ENCODE peak calls at places on chromosomes 13 and 19, in four cellular contexts. One of them, this sample, is unnamed. For H3K4me1 and H3K9me3, the result is how much of the 10 kb centered on the place peaks cover.

GRCh38 chr13:106407338-106407737 is 128.1 kb downstream of the EFNB2 start:
- DNase-seq in sigmoid colon: no peak
- DNase-seq in right cardiac atrium: no peak
- DNase-seq in mammary epithelial cell: peak
- DNase-seq in this sample: no peak

GRCh38 chr13:49587311-49587847 is 2.0 kb upstream of the RCBTB1 start:
- DNase-seq in sigmoid colon: no peak
- DNase-seq in right cardiac atrium: no peak
- DNase-seq in mammary epithelial cell: peak
- DNase-seq in this sample: no peak

GRCh38 chr19:8333771-8334457 is 9.1 kb downstream of the KANK3 start:
- DNase-seq in sigmoid colon: no peak
- DNase-seq in right cardiac atrium: no peak
- DNase-seq in mammary epithelial cell: no peak
- DNase-seq in this sample: no peak

GRCh38 chr13:88376762-88377388 is 705.7 kb downstream of the SLITRK5 start:
- DNase-seq in sigmoid colon: no peak
- DNase-seq in right cardiac atrium: no peak
- DNase-seq in mammary epithelial cell: no peak
- DNase-seq in this sample: no peak

GRCh38 chr13:73715114-73715909 is 418.9 kb downstream of the KLF12 start:
- DNase-seq in sigmoid colon: no peak
- DNase-seq in right cardiac atrium: no peak
- DNase-seq in mammary epithelial cell: peak
- DNase-seq in this sample: no peak

GRCh38 chr19:53945441-53945840 is 17.3 kb upstream of the CACNG8 start:
- DNase-seq in sigmoid colon: no peak
- DNase-seq in right cardiac atrium: no peak
- DNase-seq in mammary epithelial cell: peak
- DNase-seq in this sample: no peak

GRCh38 chr13:53782400-53783030 is 753.9 kb downstream of the OLFM4 start:
- DNase-seq in sigmoid colon: no peak
- DNase-seq in right cardiac atrium: no peak
- DNase-seq in mammary epithelial cell: peak
- DNase-seq in this sample: peak

GRCh38 chr13:96065851-96066250 is 12.7 kb upstream of the UGGT2 start:
- DNase-seq in sigmoid colon: no peak
- DNase-seq in right cardiac atrium: no peak
- DNase-seq in mammary epithelial cell: no peak
- DNase-seq in this sample: no peak

GRCh38 chr19:57056972-57057371 is 62.8 kb upstream of the USP29 start:
- DNase-seq in sigmoid colon: peak
- DNase-seq in right cardiac atrium: peak
- DNase-seq in mammary epithelial cell: no peak
- DNase-seq in this sample: no peak

GRCh38 chr19:2695288-2695866 is 7.1 kb downstream of the GNG7 start:
- DNase-seq in sigmoid colon: no peak
- DNase-seq in right cardiac atrium: peak
- DNase-seq in mammary epithelial cell: peak
- DNase-seq in this sample: no peak

GRCh38 chr19:55563261-55563690 is 17.4 kb downstream of the ZNF579 start:
- DNase-seq in sigmoid colon: no peak
- DNase-seq in right cardiac atrium: peak
- DNase-seq in mammary epithelial cell: no peak
- DNase-seq in this sample: no peak

GRCh38 chr19:2532252-2533071 is 56.5 kb downstream of the GADD45B start:
- DNase-seq in sigmoid colon: no peak
- DNase-seq in right cardiac atrium: no peak
- DNase-seq in mammary epithelial cell: peak
- DNase-seq in this sample: no peak

GRCh38 chr13:68608147-68608546 is 1378.0 kb upstream of the PCDH9 start:
- DNase-seq in sigmoid colon: no peak
- DNase-seq in right cardiac atrium: no peak
- DNase-seq in mammary epithelial cell: no peak
- DNase-seq in this sample: no peak

GRCh38 chr13:60335531-60335930 is 61.5 kb upstream of the TDRD3 start:
- DNase-seq in sigmoid colon: no peak
- DNase-seq in right cardiac atrium: no peak
- DNase-seq in mammary epithelial cell: no peak
- DNase-seq in this sample: no peak

GRCh38 chr13:110110783-110111182 is 196.2 kb downstream of the COL4A1 start:
- DNase-seq in sigmoid colon: no peak
- DNase-seq in right cardiac atrium: no peak
- DNase-seq in mammary epithelial cell: no peak
- DNase-seq in this sample: no peak

GRCh38 chr13:101751488-101751887 is 299.0 kb downstream of the ITGBL1 start:
- DNase-seq in sigmoid colon: no peak
- DNase-seq in right cardiac atrium: no peak
- DNase-seq in mammary epithelial cell: peak
- DNase-seq in this sample: no peak

GRCh38 chr19:55585658-55586339 is 5.2 kb upstream of the ZNF579 start:
- DNase-seq in sigmoid colon: peak
- DNase-seq in right cardiac atrium: peak
- DNase-seq in mammary epithelial cell: no peak
- DNase-seq in this sample: no peak

GRCh38 chr13:106569233-106570095 is 1.5 kb upstream of the ARGLU1 start:
- DNase-seq in sigmoid colon: no peak
- DNase-seq in right cardiac atrium: no peak
- DNase-seq in mammary epithelial cell: peak
- DNase-seq in this sample: no peak

GRCh38 chr19:16076958-16077611 is 790 bp downstream of the TPM4 start:
- DNase-seq in sigmoid colon: peak
- DNase-seq in right cardiac atrium: peak
- DNase-seq in mammary epithelial cell: peak
- DNase-seq in this sample: no peak

GRCh38 chr13:34070006-34070405 is 252.1 kb downstream of the RFC3 start:
- DNase-seq in sigmoid colon: no peak
- DNase-seq in right cardiac atrium: no peak
- DNase-seq in mammary epithelial cell: peak
- DNase-seq in this sample: no peak

GRCh38 chr19:39297931-39298634 is 1.9 kb downstream of the IFNL1 start:
- DNase-seq in sigmoid colon: peak
- DNase-seq in right cardiac atrium: no peak
- DNase-seq in mammary epithelial cell: no peak
- DNase-seq in this sample: no peak

GRCh38 chr13:31625115-31625514 is 114.2 kb upstream of the RXFP2 start:
- DNase-seq in sigmoid colon: no peak
- DNase-seq in right cardiac atrium: no peak
- DNase-seq in mammary epithelial cell: no peak
- DNase-seq in this sample: no peak

GRCh38 chr13:50715402-50716146 is 127.9 kb downstream of the DLEU7 start:
- DNase-seq in sigmoid colon: peak
- DNase-seq in right cardiac atrium: peak
- DNase-seq in mammary epithelial cell: no peak
- DNase-seq in this sample: no peak

GRCh38 chr19:40646564-40647254 is 43.7 kb downstream of the NUMBL start:
- DNase-seq in sigmoid colon: no peak
- DNase-seq in right cardiac atrium: peak
- DNase-seq in mammary epithelial cell: peak
- DNase-seq in this sample: no peak

GRCh38 chr13:90890435-90890834 is 457.1 kb upstream of the MIR17HG start:
- DNase-seq in sigmoid colon: no peak
- DNase-seq in right cardiac atrium: no peak
- DNase-seq in mammary epithelial cell: no peak
- DNase-seq in this sample: no peak

GRCh38 chr13:110297011-110297410 is 9.9 kb downstream of the COL4A1 start:
- DNase-seq in sigmoid colon: peak
- DNase-seq in right cardiac atrium: no peak
- DNase-seq in mammary epithelial cell: no peak
- DNase-seq in this sample: no peak

GRCh38 chr19:43438291-43439162 is 23.8 kb downstream of the TEX101 start:
- DNase-seq in sigmoid colon: peak
- DNase-seq in right cardiac atrium: peak
- DNase-seq in mammary epithelial cell: peak
- DNase-seq in this sample: no peak

GRCh38 chr19:11306337-11306736 is 10.4 kb downstream of the TSPAN16 start:
- DNase-seq in sigmoid colon: no peak
- DNase-seq in right cardiac atrium: no peak
- DNase-seq in mammary epithelial cell: no peak
- DNase-seq in this sample: no peak

GRCh38 chr19:10690351-10690781 is 10.9 kb upstream of the QTRT1 start:
- DNase-seq in sigmoid colon: no peak
- DNase-seq in right cardiac atrium: no peak
- DNase-seq in mammary epithelial cell: peak
- DNase-seq in this sample: no peak

GRCh38 chr13:91805605-91806004 is 407.2 kb downstream of the GPC5 start:
- DNase-seq in sigmoid colon: no peak
- DNase-seq in right cardiac atrium: no peak
- DNase-seq in mammary epithelial cell: no peak
- DNase-seq in this sample: no peak

GRCh38 chr19:54422136-54422535 is 6.9 kb downstream of the TTYH1 start:
- DNase-seq in sigmoid colon: no peak
- DNase-seq in right cardiac atrium: no peak
- DNase-seq in mammary epithelial cell: no peak
- DNase-seq in this sample: no peak

GRCh38 chr19:10808937-10809655 is 26.9 kb downstream of the TMED1 start:
- DNase-seq in sigmoid colon: no peak
- DNase-seq in right cardiac atrium: peak
- DNase-seq in mammary epithelial cell: peak
- DNase-seq in this sample: no peak

GRCh38 chr13:69274231-69274630 is 833.4 kb upstream of the ATXN8OS start:
- DNase-seq in sigmoid colon: no peak
- DNase-seq in right cardiac atrium: no peak
- DNase-seq in mammary epithelial cell: no peak
- DNase-seq in this sample: no peak

GRCh38 chr19:5691205-5691929 is 1.3 kb downstream of the RPL36 start:
- DNase-seq in sigmoid colon: peak
- DNase-seq in right cardiac atrium: peak
- DNase-seq in mammary epithelial cell: peak
- DNase-seq in this sample: peak

GRCh38 chr19:5692785-5693194 is 2.7 kb downstream of the RPL36 start:
- DNase-seq in sigmoid colon: no peak
- DNase-seq in right cardiac atrium: peak
- DNase-seq in mammary epithelial cell: no peak
- DNase-seq in this sample: no peak

GRCh38 chr19:5690955-5691204 is 785 bp downstream of the RPL36 start:
- DNase-seq in sigmoid colon: no peak
- DNase-seq in right cardiac atrium: no peak
- DNase-seq in mammary epithelial cell: no peak
- DNase-seq in this sample: peak

GRCh38 chr19:5693195-5694166 is 3.4 kb downstream of the RPL36 start:
- DNase-seq in sigmoid colon: peak
- DNase-seq in right cardiac atrium: peak
- DNase-seq in mammary epithelial cell: peak
- DNase-seq in this sample: no peak

GRCh38 chr19:5691930-5692784 is 2.1 kb downstream of the RPL36 start:
- DNase-seq in sigmoid colon: peak
- DNase-seq in right cardiac atrium: peak
- DNase-seq in mammary epithelial cell: no peak
- DNase-seq in this sample: no peak
- H3K4me3 ChIP-seq in sigmoid colon: no peak
- H3K4me3 ChIP-seq in right cardiac atrium: no peak
- H3K4me3 ChIP-seq in mammary epithelial cell: peak
- H3K4me3 ChIP-seq in this sample: no peak

DNA sequence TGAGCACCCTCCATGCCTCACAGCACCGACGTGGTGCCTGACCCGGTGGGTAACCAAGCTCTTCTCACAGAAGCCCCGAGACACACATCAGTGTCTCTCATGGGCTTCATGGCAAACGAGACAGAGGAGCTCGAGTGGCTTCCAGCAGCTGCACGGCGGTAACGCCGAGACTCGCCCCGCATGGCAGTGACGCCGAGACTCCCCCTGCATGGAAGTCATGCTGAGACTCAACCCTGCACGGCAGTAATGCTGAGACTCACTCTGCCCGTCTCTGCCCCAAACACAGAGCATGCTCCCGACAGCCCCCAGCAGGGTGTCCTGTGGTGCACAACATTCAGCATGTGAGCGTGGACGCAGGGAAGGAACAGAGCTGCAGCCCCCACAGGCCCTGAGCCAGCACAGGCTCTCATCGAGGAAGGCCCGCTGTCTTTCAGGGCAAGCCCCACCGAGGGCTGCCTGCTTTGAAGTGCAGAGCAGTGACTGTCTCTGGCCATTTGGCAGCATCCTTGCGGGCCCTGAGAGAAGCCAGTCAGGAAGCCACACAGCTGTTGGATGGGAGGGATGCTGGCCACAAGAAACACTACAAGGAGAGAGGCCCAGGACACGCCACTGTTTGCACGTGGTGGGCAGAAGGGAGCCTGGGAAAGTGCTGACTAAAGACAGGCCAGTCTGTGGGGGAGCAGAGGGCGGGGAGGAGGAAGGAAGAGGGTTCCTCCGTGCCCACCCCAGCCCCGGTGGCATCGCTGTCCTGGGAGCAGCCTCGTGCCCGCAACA is 9.5 kb downstream of the GAS6 start:
- DNase-seq in sigmoid colon: no peak
- DNase-seq in right cardiac atrium: peak
- DNase-seq in mammary epithelial cell: no peak
- DNase-seq in this sample: no peak
- H3K4me1 ChIP-seq in sigmoid colon: under half
- H3K4me1 ChIP-seq in right cardiac atrium: under half
- H3K4me1 ChIP-seq in mammary epithelial cell: under half
- H3K4me1 ChIP-seq in this sample: under half

GRCh38 chr19:45159204-45159970 is 1.4 kb downstream of the NKPD1 start:
- DNase-seq in sigmoid colon: no peak
- DNase-seq in right cardiac atrium: no peak
- DNase-seq in mammary epithelial cell: no peak
- DNase-seq in this sample: no peak
- H3K9me3 ChIP-seq in sigmoid colon: under half
- H3K9me3 ChIP-seq in right cardiac atrium: under half
- H3K9me3 ChIP-seq in mammary epithelial cell: under half
- H3K9me3 ChIP-seq in this sample: under half

GRCh38 chr13:113451951-113452421 is 1.3 kb downstream of the ADPRHL1 start:
- DNase-seq in sigmoid colon: peak
- DNase-seq in right cardiac atrium: peak
- DNase-seq in mammary epithelial cell: no peak
- DNase-seq in this sample: no peak

GRCh38 chr13:113447596-113447995 is 5.7 kb downstream of the ADPRHL1 start:
- DNase-seq in sigmoid colon: peak
- DNase-seq in right cardiac atrium: no peak
- DNase-seq in mammary epithelial cell: no peak
- DNase-seq in this sample: no peak

GRCh38 chr13:113448885-113449692 is 4.2 kb downstream of the ADPRHL1 start:
- DNase-seq in sigmoid colon: peak
- DNase-seq in right cardiac atrium: no peak
- DNase-seq in mammary epithelial cell: no peak
- DNase-seq in this sample: peak

GRCh38 chr13:113448545-113448884 is 4.8 kb downstream of the ADPRHL1 start:
- DNase-seq in sigmoid colon: peak
- DNase-seq in right cardiac atrium: peak
- DNase-seq in mammary epithelial cell: no peak
- DNase-seq in this sample: no peak

GRCh38 chr13:113449693-113450347 is 3.5 kb downstream of the ADPRHL1 start:
- DNase-seq in sigmoid colon: peak
- DNase-seq in right cardiac atrium: no peak
- DNase-seq in mammary epithelial cell: no peak
- DNase-seq in this sample: no peak
- H3K4me3 ChIP-seq in sigmoid colon: no peak
- H3K4me3 ChIP-seq in right cardiac atrium: peak
- H3K4me3 ChIP-seq in mammary epithelial cell: peak
- H3K4me3 ChIP-seq in this sample: no peak

This sample was measured in naive thymus-derived CD4-positive, alpha-beta T cell.